ENCODE peak calls at places on chromosomes 7 and 10, in seven cellular contexts. One of them, this sample, is unnamed.

GRCh38 chr7:519974-520458 is 370 bp upstream of the PDGFA start:
- DNase-seq in HS-5: no peak
- DNase-seq in stimulated activated CD4-positive, alpha-beta T cell treated with anti-CD3 and anti-CD28 coated beads, Interleukin-1b, Interleukin-23, amount 100 ng/mL, for 1 hour: no peak
- DNase-seq in T-helper 2 cell: peak; percentile 33
- DNase-seq in neural crest cell: peak; percentile 33
- DNase-seq in hepatic stellate cell: peak; percentile 85
- DNase-seq in GM23338: peak; percentile 87
- DNase-seq in this sample: peak; percentile 72

GRCh38 chr7:101783381-101784181 is 33.8 kb upstream of the CUX1 start:
- DNase-seq in HS-5: no peak
- DNase-seq in stimulated activated CD4-positive, alpha-beta T cell treated with anti-CD3 and anti-CD28 coated beads, Interleukin-1b, Interleukin-23, amount 100 ng/mL, for 1 hour: no peak
- DNase-seq in T-helper 2 cell: no peak
- DNase-seq in neural crest cell: no peak
- DNase-seq in hepatic stellate cell: no peak
- DNase-seq in GM23338: no peak
- DNase-seq in this sample: no peak

GRCh38 chr7:153772966-153773365 is 279.2 kb upstream of the DPP6 start:
- DNase-seq in HS-5: no peak
- DNase-seq in stimulated activated CD4-positive, alpha-beta T cell treated with anti-CD3 and anti-CD28 coated beads, Interleukin-1b, Interleukin-23, amount 100 ng/mL, for 1 hour: no peak
- DNase-seq in T-helper 2 cell: peak; percentile 10
- DNase-seq in neural crest cell: no peak
- DNase-seq in hepatic stellate cell: no peak
- DNase-seq in GM23338: no peak
- DNase-seq in this sample: no peak

GRCh38 chr10:86703176-86703575 is 34.9 kb downstream of the LDB3 start:
- DNase-seq in HS-5: no peak
- DNase-seq in stimulated activated CD4-positive, alpha-beta T cell treated with anti-CD3 and anti-CD28 coated beads, Interleukin-1b, Interleukin-23, amount 100 ng/mL, for 1 hour: no peak
- DNase-seq in T-helper 2 cell: no peak
- DNase-seq in neural crest cell: no peak
- DNase-seq in hepatic stellate cell: no peak
- DNase-seq in GM23338: no peak
- DNase-seq in this sample: no peak

GRCh38 chr10:85741626-85742300 is 624.8 kb downstream of the GRID1 start:
- DNase-seq in HS-5: no peak
- DNase-seq in stimulated activated CD4-positive, alpha-beta T cell treated with anti-CD3 and anti-CD28 coated beads, Interleukin-1b, Interleukin-23, amount 100 ng/mL, for 1 hour: no peak
- DNase-seq in T-helper 2 cell: peak; percentile 57
- DNase-seq in neural crest cell: no peak
- DNase-seq in hepatic stellate cell: no peak
- DNase-seq in GM23338: no peak
- DNase-seq in this sample: peak; percentile 38

GRCh38 chr7:120370954-120371353 is 98.0 kb downstream of the KCND2 start:
- DNase-seq in HS-5: no peak
- DNase-seq in stimulated activated CD4-positive, alpha-beta T cell treated with anti-CD3 and anti-CD28 coated beads, Interleukin-1b, Interleukin-23, amount 100 ng/mL, for 1 hour: no peak
- DNase-seq in T-helper 2 cell: peak; percentile 2
- DNase-seq in neural crest cell: no peak
- DNase-seq in hepatic stellate cell: no peak
- DNase-seq in GM23338: no peak
- DNase-seq in this sample: no peak

GRCh38 chr10:101285093-101285463 is 55.8 kb upstream of the LBX1 start:
- DNase-seq in HS-5: no peak
- DNase-seq in stimulated activated CD4-positive, alpha-beta T cell treated with anti-CD3 and anti-CD28 coated beads, Interleukin-1b, Interleukin-23, amount 100 ng/mL, for 1 hour: no peak
- DNase-seq in T-helper 2 cell: no peak
- DNase-seq in neural crest cell: no peak
- DNase-seq in hepatic stellate cell: no peak
- DNase-seq in GM23338: no peak
- DNase-seq in this sample: no peak

GRCh38 chr7:27181795-27182275 is 3.2 kb downstream of the HOXA11 start:
- DNase-seq in HS-5: no peak
- DNase-seq in stimulated activated CD4-positive, alpha-beta T cell treated with anti-CD3 and anti-CD28 coated beads, Interleukin-1b, Interleukin-23, amount 100 ng/mL, for 1 hour: no peak
- DNase-seq in T-helper 2 cell: no peak
- DNase-seq in neural crest cell: no peak
- DNase-seq in hepatic stellate cell: no peak
- DNase-seq in GM23338: no peak
- DNase-seq in this sample: no peak

GRCh38 chr7:73739387-73739767 is 775 bp upstream of the ABHD11 start:
- DNase-seq in HS-5: no peak
- DNase-seq in stimulated activated CD4-positive, alpha-beta T cell treated with anti-CD3 and anti-CD28 coated beads, Interleukin-1b, Interleukin-23, amount 100 ng/mL, for 1 hour: no peak
- DNase-seq in T-helper 2 cell: no peak
- DNase-seq in neural crest cell: no peak
- DNase-seq in hepatic stellate cell: no peak
- DNase-seq in GM23338: no peak
- DNase-seq in this sample: peak; percentile 53

GRCh38 chr10:120460776-120461175 is 3.7 kb downstream of the PLPP4 start:
- DNase-seq in HS-5: peak; percentile 1
- DNase-seq in stimulated activated CD4-positive, alpha-beta T cell treated with anti-CD3 and anti-CD28 coated beads, Interleukin-1b, Interleukin-23, amount 100 ng/mL, for 1 hour: no peak
- DNase-seq in T-helper 2 cell: no peak
- DNase-seq in neural crest cell: no peak
- DNase-seq in hepatic stellate cell: peak; percentile 92
- DNase-seq in GM23338: no peak
- DNase-seq in this sample: no peak

GRCh38 chr7:151380199-151381082 is 29.4 kb downstream of the WDR86 start:
- DNase-seq in HS-5: no peak
- DNase-seq in stimulated activated CD4-positive, alpha-beta T cell treated with anti-CD3 and anti-CD28 coated beads, Interleukin-1b, Interleukin-23, amount 100 ng/mL, for 1 hour: no peak
- DNase-seq in T-helper 2 cell: no peak
- DNase-seq in neural crest cell: no peak
- DNase-seq in hepatic stellate cell: no peak
- DNase-seq in GM23338: no peak
- DNase-seq in this sample: no peak

GRCh38 chr10:115125505-115125904 is 32.3 kb downstream of the ATRNL1 start:
- DNase-seq in HS-5: no peak
- DNase-seq in stimulated activated CD4-positive, alpha-beta T cell treated with anti-CD3 and anti-CD28 coated beads, Interleukin-1b, Interleukin-23, amount 100 ng/mL, for 1 hour: no peak
- DNase-seq in T-helper 2 cell: no peak
- DNase-seq in neural crest cell: no peak
- DNase-seq in hepatic stellate cell: no peak
- DNase-seq in GM23338: no peak
- DNase-seq in this sample: no peak

GRCh38 chr7:21733837-21734236 is 191.0 kb downstream of the DNAH11 start:
- DNase-seq in HS-5: no peak
- DNase-seq in stimulated activated CD4-positive, alpha-beta T cell treated with anti-CD3 and anti-CD28 coated beads, Interleukin-1b, Interleukin-23, amount 100 ng/mL, for 1 hour: no peak
- DNase-seq in T-helper 2 cell: no peak
- DNase-seq in neural crest cell: no peak
- DNase-seq in hepatic stellate cell: no peak
- DNase-seq in GM23338: no peak
- DNase-seq in this sample: no peak

GRCh38 chr10:119281581-119282071 is 74.3 kb downstream of the GRK5 start:
- DNase-seq in HS-5: no peak
- DNase-seq in stimulated activated CD4-positive, alpha-beta T cell treated with anti-CD3 and anti-CD28 coated beads, Interleukin-1b, Interleukin-23, amount 100 ng/mL, for 1 hour: no peak
- DNase-seq in T-helper 2 cell: no peak
- DNase-seq in neural crest cell: no peak
- DNase-seq in hepatic stellate cell: no peak
- DNase-seq in GM23338: no peak
- DNase-seq in this sample: no peak

GRCh38 chr7:47610506-47611044 is 28.7 kb upstream of the TNS3 start:
- DNase-seq in HS-5: no peak
- DNase-seq in stimulated activated CD4-positive, alpha-beta T cell treated with anti-CD3 and anti-CD28 coated beads, Interleukin-1b, Interleukin-23, amount 100 ng/mL, for 1 hour: no peak
- DNase-seq in T-helper 2 cell: no peak
- DNase-seq in neural crest cell: no peak
- DNase-seq in hepatic stellate cell: peak; percentile 50
- DNase-seq in GM23338: no peak
- DNase-seq in this sample: no peak

This sample was measured in GM13976.